ENCODE peak calls at places on chromosomes 1 and 21, in ten cellular contexts. P, E, D, N, Z, Q, I, V, H and W are unnamed samples.

GRCh38 chr1:184027751-184028682 is 9.5 kb downstream of the COLGALT2 start:
- DNase-seq in Q (no peak), P (no peak), Z (no peak), E (no peak), V (no peak), D (no peak), N (no peak), I (no peak), H (no peak), W (no peak)

GRCh38 chr1:221264848-221265247 is 385.6 kb downstream of the HLX start:
- DNase-seq in P (no peak), V (no peak), Q (no peak), D (peak), I (no peak), E (peak), H (no peak), N (no peak), Z (no peak), W (no peak)

GRCh38 chr1:92965003-92965402 is 3.7 kb upstream of the DIPK1A start:
- DNase-seq in P (no peak), N (no peak), H (no peak), Z (no peak), E (no peak), V (no peak), Q (no peak), D (no peak), I (no peak), W (no peak)

GRCh38 chr1:16092097-16092922 is 18.9 kb upstream of the FAM131C start:
- DNase-seq in N (no peak), Z (no peak), V (no peak), P (no peak), H (no peak), Q (no peak), E (no peak), D (no peak), I (no peak), W (no peak)

GRCh38 chr21:32403201-32403701 is 9.3 kb upstream of the EVA1C start:
- DNase-seq in Q (peak), H (no peak), N (peak), I (peak), V (peak), P (no peak), D (peak), Z (peak), E (peak), W (no peak)

GRCh38 chr1:215279682-215280081 is 197.1 kb downstream of the KCNK2 start:
- DNase-seq in P (no peak), D (no peak), Z (no peak), Q (no peak), V (no peak), N (no peak), I (no peak), E (no peak), H (no peak), W (no peak)

GRCh38 chr21:30468912-30469812 is 11.0 kb downstream of the KRTAP19-1 start:
- DNase-seq in D (no peak), V (no peak), H (no peak), Q (no peak), I (no peak), Z (no peak), N (no peak), P (no peak), E (no peak), W (no peak)

GRCh38 chr1:87644500-87645245 is 316.0 kb downstream of the LMO4 start:
- DNase-seq in V (peak), P (no peak), I (no peak), Q (peak), E (peak), Z (no peak), H (no peak), N (no peak), D (peak), W (no peak)

GRCh38 chr21:31180256-31181088 is 142.2 kb upstream of the KRTAP19-8 start:
- DNase-seq in D (peak), Z (no peak), H (no peak), Q (peak), E (peak), N (no peak), I (no peak), V (peak), P (no peak), W (no peak)

GRCh38 chr1:184755226-184756065 is 788 bp upstream of the EDEM3 start:
- DNase-seq in N (no peak), Q (peak), E (peak), Z (peak), P (no peak), I (no peak), H (no peak), V (no peak), D (peak), W (no peak)

GRCh38 chr1:12615916-12616708 is 1.9 kb downstream of the DHRS3 start:
- DNase-seq in P (no peak), Z (peak), E (peak), D (no peak), Q (peak), H (peak), V (peak), I (peak), N (peak), W (no peak)

GRCh38 chr21:37654596-37654995 is 261.7 kb downstream of the KCNJ6 start:
- DNase-seq in V (no peak), D (no peak), P (no peak), I (no peak), Q (no peak), H (no peak), N (no peak), E (no peak), Z (no peak), W (no peak)

GRCh38 chr1:212683357-212683722 is 16.3 kb downstream of the BATF3 start:
- DNase-seq in Q (peak), N (peak), Z (peak), I (no peak), H (no peak), V (no peak), P (peak), D (no peak), E (no peak), W (no peak)

GRCh38 chr1:25039229-25039628 is 109.2 kb upstream of the RUNX3 start:
- DNase-seq in P (no peak), I (no peak), Z (no peak), D (no peak), N (no peak), Q (peak), V (peak), H (no peak), E (no peak), W (no peak)

GRCh38 chr1:9278585-9279153 is 14.0 kb upstream of the SPSB1 start:
- DNase-seq in D (no peak), N (no peak), Q (no peak), Z (peak), V (no peak), H (no peak), E (no peak), I (no peak), P (no peak), W (no peak)

GRCh38 chr1:94527447-94528031 is 14.0 kb downstream of the F3 start:
- DNase-seq in D (no peak), P (no peak), Z (no peak), Q (peak), N (no peak), I (no peak), E (peak), H (no peak), V (peak), W (no peak)

GRCh38 chr1:53733975-53734649 is 4.9 kb downstream of the GLIS1 start:
- DNase-seq in E (peak), V (peak), I (no peak), P (no peak), Z (no peak), Q (no peak), N (no peak), D (peak), H (no peak), W (no peak)

GRCh38 chr1:170661646-170662411 is 2.1 kb upstream of the PRRX1 start:
- DNase-seq in Q (no peak), Z (no peak), V (peak), P (no peak), E (peak), N (no peak), D (peak), H (no peak), I (no peak), W (no peak)

GRCh38 chr1:234438579-234438978 is 40.4 kb downstream of the TARBP1 start:
- DNase-seq in Q (no peak), H (no peak), P (no peak), E (no peak), D (no peak), Z (no peak), V (no peak), N (no peak), I (no peak), W (no peak)

GRCh38 chr1:227905573-227906487 is 41.9 kb downstream of the WNT9A start:
- DNase-seq in V (no peak), Q (peak), I (no peak), Z (no peak), N (no peak), H (no peak), E (no peak), D (no peak), P (no peak), W (no peak)

GRCh38 chr1:167447521-167448136 is 70.7 kb downstream of the CD247 start:
- DNase-seq in I (no peak), P (peak), N (no peak), D (no peak), V (no peak), E (peak), Q (peak), H (no peak), Z (peak), W (no peak)

GRCh38 chr1:37255111-37255795 is 219.1 kb upstream of the ZC3H12A start:
- DNase-seq in N (no peak), I (no peak), H (no peak), V (no peak), Q (peak), P (no peak), Z (no peak), E (no peak), D (no peak), W (no peak)

GRCh38 chr1:172452536-172453159 is 8.8 kb upstream of the PIGC start:
- DNase-seq in E (no peak), N (no peak), V (no peak), P (no peak), Q (no peak), I (no peak), H (no peak), D (no peak), Z (no peak), W (no peak)

GRCh38 chr1:31374511-31375196 is 1.8 kb upstream of the FABP3 start:
- DNase-seq in D (peak), P (no peak), Q (no peak), H (peak), V (peak), N (peak), Z (no peak), E (peak), I (no peak), W (peak)

GRCh38 chr1:163467291-163467690 is 145.5 kb downstream of the NUF2 start:
- DNase-seq in D (no peak), V (no peak), P (no peak), I (no peak), N (no peak), Q (no peak), E (no peak), H (no peak), Z (no peak), W (no peak)

GRCh38 chr1:199877626-199878384 is 149.7 kb upstream of the NR5A2 start:
- DNase-seq in D (no peak), N (no peak), V (no peak), E (no peak), I (no peak), H (no peak), Z (no peak), P (no peak), Q (no peak), W (no peak)

GRCh38 chr1:21888500-21888899 is 48.6 kb downstream of the HSPG2 start:
- DNase-seq in D (no peak), Q (no peak), V (no peak), E (no peak), N (no peak), I (no peak), H (no peak), Z (no peak), P (no peak), W (no peak)

GRCh38 chr21:27535188-27535587 is 568.3 kb upstream of the ADAMTS5 start:
- DNase-seq in D (no peak), Q (no peak), N (no peak), P (no peak), H (no peak), Z (no peak), I (no peak), V (no peak), E (no peak), W (no peak)

GRCh38 chr21:22575165-22575584 is 1577.0 kb downstream of the NCAM2 start:
- DNase-seq in E (no peak), Q (peak), V (no peak), H (no peak), I (no peak), N (no peak), D (no peak), P (no peak), Z (no peak), W (no peak)

GRCh38 chr1:197200468-197200899 is 54.0 kb upstream of the ASPM start:
- DNase-seq in N (no peak), Q (peak), P (no peak), V (peak), Z (peak), I (no peak), H (no peak), E (peak), D (peak), W (no peak)

GRCh38 chr1:61077676-61078521 is 4.5 kb upstream of the NFIA start:
- DNase-seq in N (peak), E (peak), P (no peak), H (peak), V (peak), Q (peak), I (peak), D (peak), Z (peak), W (peak)

GRCh38 chr21:23579573-23579972 is 2027.7 kb downstream of the MRPL39 start:
- DNase-seq in N (no peak), H (no peak), E (no peak), Q (no peak), I (no peak), P (no peak), D (no peak), Z (no peak), V (no peak), W (no peak)

GRCh38 chr1:63074321-63074720 is 248.0 kb upstream of the FOXD3 start:
- DNase-seq in P (no peak), Q (no peak), N (no peak), H (no peak), D (no peak), E (no peak), V (no peak), I (no peak), Z (no peak), W (no peak)
- TF ChIP-seq CTCF in P (no peak), Q (no peak), N (no peak), H (no peak), D (no peak), E (no peak), V (no peak), I (no peak), Z (no peak), W (no peak)

DNA sequence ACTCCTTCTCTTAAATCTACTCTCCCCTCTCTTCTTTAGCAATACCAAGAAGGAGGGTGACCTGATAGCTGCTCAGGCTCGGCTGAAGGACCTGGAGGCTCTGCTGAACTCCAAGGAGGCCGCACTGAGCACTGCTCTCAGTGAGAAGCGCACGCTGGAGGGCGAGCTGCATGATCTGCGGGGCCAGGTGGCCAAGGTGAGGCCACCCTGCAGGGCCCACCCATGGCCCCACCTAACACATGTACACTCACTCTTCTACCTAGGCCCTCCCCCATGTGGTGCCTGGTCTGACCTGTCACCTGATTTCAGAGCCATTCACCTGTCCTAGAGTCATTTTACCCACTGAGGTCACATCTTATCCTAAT is 16.0 kb downstream of the LMNA start:
- DNase-seq in I (no peak), Z (no peak), N (no peak), V (no peak), H (no peak), Q (no peak), P (no peak), E (no peak), D (no peak), W (no peak)
- TF ChIP-seq CTCF in I (no peak), Z (no peak), N (peak), V (no peak), H (no peak), Q (no peak), P (no peak), E (no peak), D (no peak), W (no peak)

DNA sequence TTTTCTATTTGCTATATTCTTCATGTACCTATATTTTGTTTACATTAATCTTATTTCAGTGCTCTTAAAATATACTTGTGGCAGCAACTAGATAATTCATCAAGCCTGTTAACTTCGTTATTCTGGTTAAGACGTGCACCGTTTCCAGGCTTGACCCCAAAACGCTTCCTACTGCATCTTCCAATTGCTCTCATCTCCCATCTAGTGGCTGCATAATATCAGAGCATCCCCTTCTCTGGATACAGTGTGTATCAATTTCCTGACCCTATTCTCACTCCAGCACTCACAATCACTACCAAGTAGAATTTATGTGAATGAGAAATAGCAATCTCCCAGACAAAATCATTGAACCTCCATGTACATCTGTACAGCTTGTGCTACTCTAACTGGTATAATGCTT is 1280.3 kb upstream of the B3GALT2 start:
- DNase-seq in I (no peak), D (peak), V (no peak), Z (no peak), N (no peak), Q (no peak), H (no peak), E (no peak), P (no peak), W (no peak)
- TF ChIP-seq CTCF in I (no peak), D (peak), V (no peak), Z (no peak), N (peak), Q (no peak), H (no peak), E (no peak), P (no peak), W (no peak)

GRCh38 chr1:152143147-152143845 is 15.7 kb downstream of the RPTN start:
- DNase-seq in V (no peak), N (no peak), Z (no peak), Q (no peak), E (peak), P (peak), H (no peak), D (no peak), I (no peak), W (no peak)
- TF ChIP-seq CTCF in V (no peak), N (no peak), Z (no peak), Q (no peak), E (no peak), P (no peak), H (no peak), D (no peak), I (no peak), W (no peak)

GRCh38 chr21:34914239-34914638 is 134.9 kb downstream of the RUNX1 start:
- DNase-seq in I (no peak), Z (no peak), V (no peak), E (no peak), N (no peak), D (no peak), Q (peak), P (no peak), H (no peak), W (no peak)

GRCh38 chr21:34913786-34914185 is 135.3 kb downstream of the RUNX1 start:
- DNase-seq in D (peak), P (no peak), V (peak), Z (no peak), E (no peak), H (no peak), Q (no peak), I (no peak), N (no peak), W (no peak)

GRCh38 chr21:34910396-34910795 is 138.7 kb downstream of the RUNX1 start:
- DNase-seq in E (no peak), D (no peak), I (no peak), P (no peak), N (no peak), V (no peak), Q (no peak), H (no peak), Z (no peak), W (no peak)

GRCh38 chr21:34911360-34911759 is 137.7 kb downstream of the RUNX1 start:
- DNase-seq in I (no peak), N (peak), Z (no peak), P (no peak), Q (peak), E (no peak), V (no peak), D (no peak), H (no peak), W (no peak)

DNA sequence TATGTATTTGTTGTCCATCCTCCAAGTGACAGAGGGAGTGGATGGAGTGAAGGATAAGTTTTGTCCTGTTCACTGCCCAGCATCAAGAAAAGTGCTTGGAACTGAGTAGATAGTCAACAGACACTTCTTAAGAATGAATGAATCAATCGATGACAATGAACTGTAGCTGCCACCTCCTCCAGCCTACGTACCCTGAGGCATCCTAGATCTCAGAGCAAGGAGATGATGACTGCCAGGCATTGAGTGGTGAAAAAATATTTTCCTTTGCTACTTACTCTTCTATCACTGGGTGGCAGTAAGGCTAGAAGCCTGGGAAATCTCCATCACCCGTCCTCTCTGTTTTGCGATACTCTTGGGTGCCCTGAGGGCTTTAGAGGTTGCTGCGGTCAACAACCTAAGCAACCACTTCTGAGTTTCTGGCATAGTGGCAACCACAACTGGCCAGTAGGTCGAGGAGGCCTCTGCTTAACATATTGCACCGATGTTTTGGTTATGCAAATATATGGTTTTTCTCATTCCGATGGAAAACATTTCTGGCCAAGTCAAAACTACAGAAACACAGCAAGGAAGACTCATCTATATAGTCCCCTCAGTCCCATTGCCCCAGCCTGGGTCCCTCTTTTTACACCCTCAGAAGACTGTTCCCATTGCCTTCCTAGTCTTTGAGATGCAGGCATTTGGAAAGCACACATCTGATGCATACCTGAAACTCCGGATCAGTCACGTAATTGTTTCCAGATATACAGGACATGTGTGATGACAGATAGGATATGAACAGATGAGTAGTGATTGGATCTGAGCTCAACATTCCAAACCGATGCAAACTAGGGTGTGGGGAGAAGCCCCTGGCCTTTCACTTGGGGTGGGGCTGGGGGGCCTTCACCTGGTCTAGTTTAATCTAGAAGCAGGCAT is 136.8 kb downstream of the RUNX1 start:
- DNase-seq in H (no peak), V (no peak), E (no peak), Z (no peak), Q (peak), I (no peak), P (no peak), D (no peak), N (no peak), W (no peak)
- TF ChIP-seq CTCF in H (no peak), V (no peak), E (no peak), Z (no peak), Q (peak), I (no peak), P (peak), D (no peak), N (no peak), W (peak)

DNA sequence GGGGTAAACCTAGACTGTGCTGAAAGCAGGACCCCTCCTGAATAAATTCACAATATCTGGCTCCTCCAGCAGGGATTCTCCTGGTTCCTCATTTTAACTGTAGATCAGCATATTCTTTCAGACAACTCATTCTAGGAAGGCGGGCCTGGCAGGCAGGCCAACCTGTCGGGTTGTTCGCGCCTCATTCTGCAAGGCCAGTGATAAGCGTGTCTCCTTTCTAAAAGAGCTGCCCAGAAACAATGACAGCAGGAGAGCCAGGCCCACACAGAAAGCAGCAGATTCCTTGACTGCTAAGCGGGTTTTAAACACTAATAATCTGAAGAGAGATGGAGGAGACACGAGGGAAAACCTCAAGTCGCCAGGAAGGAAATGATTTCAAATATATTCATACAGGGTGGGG is 70.0 kb downstream of the NTPCR start:
- DNase-seq in N (no peak), E (no peak), V (peak), Z (no peak), H (no peak), Q (no peak), P (no peak), D (no peak), I (no peak), W (no peak)
- TF ChIP-seq CTCF in N (no peak), E (no peak), V (no peak), Z (no peak), H (no peak), Q (no peak), P (no peak), D (no peak), I (no peak), W (no peak)